ENCODE peak calls at places on chromosomes 12 and 14, in eight cellular contexts. One of them, this sample, is unnamed.

GRCh38 chr12:99954724-99955123 is 30.0 kb downstream of the ANKS1B start:
- DNase-seq in neural progenitor cell: peak
- DNase-seq in MM.1S: no peak
- DNase-seq in OCI-LY7: no peak
- DNase-seq in HCT116: no peak
- DNase-seq in GM23248: no peak
- DNase-seq in PC-3: no peak
- DNase-seq in GM23338: no peak
- DNase-seq in this sample: no peak

GRCh38 chr12:94163850-94164249 is 15.5 kb downstream of the PLXNC1 start:
- DNase-seq in neural progenitor cell: no peak
- DNase-seq in MM.1S: no peak
- DNase-seq in OCI-LY7: no peak
- DNase-seq in HCT116: no peak
- DNase-seq in GM23248: no peak
- DNase-seq in PC-3: no peak
- DNase-seq in GM23338: no peak
- DNase-seq in this sample: no peak

GRCh38 chr12:2451025-2451424 is 343.7 kb upstream of the FKBP4 start:
- DNase-seq in neural progenitor cell: no peak
- DNase-seq in MM.1S: no peak
- DNase-seq in OCI-LY7: no peak
- DNase-seq in HCT116: no peak
- DNase-seq in GM23248: peak
- DNase-seq in PC-3: no peak
- DNase-seq in GM23338: no peak
- DNase-seq in this sample: no peak

GRCh38 chr12:31234955-31235867 is 90.7 kb downstream of the SINHCAF start:
- DNase-seq in neural progenitor cell: peak
- DNase-seq in MM.1S: no peak
- DNase-seq in OCI-LY7: peak
- DNase-seq in HCT116: peak
- DNase-seq in GM23248: peak
- DNase-seq in PC-3: peak
- DNase-seq in GM23338: peak
- DNase-seq in this sample: peak

GRCh38 chr12:52423035-52423434 is 11.1 kb downstream of the KRT75 start:
- DNase-seq in neural progenitor cell: no peak
- DNase-seq in MM.1S: no peak
- DNase-seq in OCI-LY7: no peak
- DNase-seq in HCT116: no peak
- DNase-seq in GM23248: no peak
- DNase-seq in PC-3: no peak
- DNase-seq in GM23338: no peak
- DNase-seq in this sample: no peak

GRCh38 chr12:61566183-61566582 is 694.0 kb upstream of the USP15 start:
- DNase-seq in neural progenitor cell: no peak
- DNase-seq in MM.1S: no peak
- DNase-seq in OCI-LY7: no peak
- DNase-seq in HCT116: no peak
- DNase-seq in GM23248: no peak
- DNase-seq in PC-3: no peak
- DNase-seq in GM23338: peak
- DNase-seq in this sample: no peak

GRCh38 chr12:126480396-126480795 is 1415.2 kb downstream of the AACS start:
- DNase-seq in neural progenitor cell: peak
- DNase-seq in MM.1S: no peak
- DNase-seq in OCI-LY7: no peak
- DNase-seq in HCT116: no peak
- DNase-seq in GM23248: no peak
- DNase-seq in PC-3: no peak
- DNase-seq in GM23338: peak
- DNase-seq in this sample: no peak

GRCh38 chr12:9687228-9687627 is 17.7 kb downstream of the CLEC2D start:
- DNase-seq in neural progenitor cell: peak
- DNase-seq in MM.1S: no peak
- DNase-seq in OCI-LY7: no peak
- DNase-seq in HCT116: peak
- DNase-seq in GM23248: no peak
- DNase-seq in PC-3: peak
- DNase-seq in GM23338: peak
- DNase-seq in this sample: no peak

GRCh38 chr14:64880382-64881121 is 845 bp upstream of the SPTB start:
- DNase-seq in neural progenitor cell: peak
- DNase-seq in MM.1S: peak
- DNase-seq in OCI-LY7: no peak
- DNase-seq in HCT116: peak
- DNase-seq in GM23248: peak
- DNase-seq in PC-3: peak
- DNase-seq in GM23338: peak
- DNase-seq in this sample: peak

GRCh38 chr12:41476499-41476898 is 288.4 kb downstream of the PDZRN4 start:
- DNase-seq in neural progenitor cell: no peak
- DNase-seq in MM.1S: peak
- DNase-seq in OCI-LY7: no peak
- DNase-seq in HCT116: no peak
- DNase-seq in GM23248: no peak
- DNase-seq in PC-3: no peak
- DNase-seq in GM23338: no peak
- DNase-seq in this sample: no peak

GRCh38 chr12:120121766-120122293 is 5.3 kb upstream of the RAB35 start:
- DNase-seq in neural progenitor cell: no peak
- DNase-seq in MM.1S: peak
- DNase-seq in OCI-LY7: peak
- DNase-seq in HCT116: no peak
- DNase-seq in GM23248: peak
- DNase-seq in PC-3: no peak
- DNase-seq in GM23338: no peak
- DNase-seq in this sample: no peak

GRCh38 chr12:30988887-30989286 is 62.3 kb downstream of the TSPAN11 start:
- DNase-seq in neural progenitor cell: no peak
- DNase-seq in MM.1S: no peak
- DNase-seq in OCI-LY7: no peak
- DNase-seq in HCT116: no peak
- DNase-seq in GM23248: no peak
- DNase-seq in PC-3: peak
- DNase-seq in GM23338: no peak
- DNase-seq in this sample: no peak

GRCh38 chr12:124243936-124244335 is 51.0 kb upstream of the RFLNA start:
- DNase-seq in neural progenitor cell: no peak
- DNase-seq in MM.1S: no peak
- DNase-seq in OCI-LY7: no peak
- DNase-seq in HCT116: no peak
- DNase-seq in GM23248: no peak
- DNase-seq in PC-3: no peak
- DNase-seq in GM23338: no peak
- DNase-seq in this sample: no peak

GRCh38 chr12:77841467-77842054 is 10.9 kb downstream of the NAV3 start:
- DNase-seq in neural progenitor cell: no peak
- DNase-seq in MM.1S: peak
- DNase-seq in OCI-LY7: no peak
- DNase-seq in HCT116: no peak
- DNase-seq in GM23248: no peak
- DNase-seq in PC-3: peak
- DNase-seq in GM23338: no peak
- DNase-seq in this sample: no peak

GRCh38 chr14:93655078-93655750 is 133.1 kb downstream of the PRIMA1 start:
- DNase-seq in neural progenitor cell: peak
- DNase-seq in MM.1S: peak
- DNase-seq in OCI-LY7: peak
- DNase-seq in HCT116: peak
- DNase-seq in GM23248: peak
- DNase-seq in PC-3: peak
- DNase-seq in GM23338: peak
- DNase-seq in this sample: peak

GRCh38 chr12:104154286-104154685 is 16.3 kb upstream of the NFYB start:
- DNase-seq in neural progenitor cell: no peak
- DNase-seq in MM.1S: no peak
- DNase-seq in OCI-LY7: no peak
- DNase-seq in HCT116: no peak
- DNase-seq in GM23248: no peak
- DNase-seq in PC-3: no peak
- DNase-seq in GM23338: no peak
- DNase-seq in this sample: no peak

GRCh38 chr12:78279567-78279966 is 448.9 kb downstream of the NAV3 start:
- DNase-seq in neural progenitor cell: no peak
- DNase-seq in MM.1S: no peak
- DNase-seq in OCI-LY7: no peak
- DNase-seq in HCT116: no peak
- DNase-seq in GM23248: no peak
- DNase-seq in PC-3: no peak
- DNase-seq in GM23338: no peak
- DNase-seq in this sample: no peak

GRCh38 chr12:21911832-21912231 is 29.4 kb downstream of the ABCC9 start:
- DNase-seq in neural progenitor cell: no peak
- DNase-seq in MM.1S: no peak
- DNase-seq in OCI-LY7: no peak
- DNase-seq in HCT116: no peak
- DNase-seq in GM23248: no peak
- DNase-seq in PC-3: peak
- DNase-seq in GM23338: no peak
- DNase-seq in this sample: no peak

GRCh38 chr12:103800252-103800771 is 40.7 kb downstream of the NT5DC3 start:
- DNase-seq in neural progenitor cell: no peak
- DNase-seq in MM.1S: no peak
- DNase-seq in OCI-LY7: no peak
- DNase-seq in HCT116: no peak
- DNase-seq in GM23248: peak
- DNase-seq in PC-3: no peak
- DNase-seq in GM23338: no peak
- DNase-seq in this sample: peak

GRCh38 chr14:38578278-38578681 is 322.4 kb upstream of the CLEC14A start:
- DNase-seq in neural progenitor cell: peak
- DNase-seq in MM.1S: no peak
- DNase-seq in OCI-LY7: no peak
- DNase-seq in HCT116: no peak
- DNase-seq in GM23248: peak
- DNase-seq in PC-3: no peak
- DNase-seq in GM23338: no peak
- DNase-seq in this sample: no peak
- TF ChIP-seq EZH2phosphoT487 in neural progenitor cell: no peak
- TF ChIP-seq EZH2phosphoT487 in MM.1S: no peak
- TF ChIP-seq EZH2phosphoT487 in OCI-LY7: no peak
- TF ChIP-seq EZH2phosphoT487 in HCT116: no peak
- TF ChIP-seq EZH2phosphoT487 in GM23248: no peak
- TF ChIP-seq EZH2phosphoT487 in PC-3: no peak
- TF ChIP-seq EZH2phosphoT487 in GM23338: no peak
- TF ChIP-seq EZH2phosphoT487 in this sample: no peak

DNA sequence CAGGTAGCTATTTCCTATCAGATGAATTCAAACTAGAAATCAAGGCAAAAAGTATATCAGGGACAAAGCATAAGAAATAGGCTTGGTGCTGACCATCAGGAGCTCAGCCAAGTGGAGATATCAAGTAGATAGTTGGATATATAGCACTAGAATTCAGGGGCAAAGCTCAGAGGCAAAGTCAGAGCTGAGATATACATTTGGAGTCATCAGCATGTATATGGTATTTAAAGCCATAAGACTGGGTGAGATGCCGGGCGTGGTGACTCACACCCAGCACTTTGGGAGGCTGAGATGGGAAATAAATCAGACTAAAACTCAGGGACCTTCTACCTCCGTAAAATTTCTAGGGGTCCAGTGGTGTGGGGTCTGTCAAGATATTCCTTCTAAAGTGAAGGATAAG is 38.9 kb upstream of the LIMA1 start:
- DNase-seq in neural progenitor cell: no peak
- DNase-seq in MM.1S: no peak
- DNase-seq in OCI-LY7: no peak
- DNase-seq in HCT116: no peak
- DNase-seq in GM23248: no peak
- DNase-seq in PC-3: peak
- DNase-seq in GM23338: no peak
- DNase-seq in this sample: no peak
- TF ChIP-seq EZH2phosphoT487 in neural progenitor cell: no peak
- TF ChIP-seq EZH2phosphoT487 in MM.1S: no peak
- TF ChIP-seq EZH2phosphoT487 in OCI-LY7: no peak
- TF ChIP-seq EZH2phosphoT487 in HCT116: no peak
- TF ChIP-seq EZH2phosphoT487 in GM23248: no peak
- TF ChIP-seq EZH2phosphoT487 in PC-3: no peak
- TF ChIP-seq EZH2phosphoT487 in GM23338: no peak
- TF ChIP-seq EZH2phosphoT487 in this sample: no peak

GRCh38 chr14:85535916-85536834 is 6.2 kb downstream of the FLRT2 start:
- DNase-seq in neural progenitor cell: peak
- DNase-seq in MM.1S: no peak
- DNase-seq in OCI-LY7: no peak
- DNase-seq in HCT116: no peak
- DNase-seq in GM23248: peak
- DNase-seq in PC-3: peak
- DNase-seq in GM23338: peak
- DNase-seq in this sample: peak

GRCh38 chr14:85537526-85537925 is 7.6 kb downstream of the FLRT2 start:
- DNase-seq in neural progenitor cell: no peak
- DNase-seq in MM.1S: no peak
- DNase-seq in OCI-LY7: no peak
- DNase-seq in HCT116: no peak
- DNase-seq in GM23248: no peak
- DNase-seq in PC-3: no peak
- DNase-seq in GM23338: no peak
- DNase-seq in this sample: no peak

GRCh38 chr14:85536835-85537195 is 6.9 kb downstream of the FLRT2 start:
- DNase-seq in neural progenitor cell: no peak
- DNase-seq in MM.1S: no peak
- DNase-seq in OCI-LY7: no peak
- DNase-seq in HCT116: no peak
- DNase-seq in GM23248: peak
- DNase-seq in PC-3: no peak
- DNase-seq in GM23338: no peak
- DNase-seq in this sample: no peak

GRCh38 chr14:85539510-85539909 is 9.6 kb downstream of the FLRT2 start:
- DNase-seq in neural progenitor cell: no peak
- DNase-seq in MM.1S: no peak
- DNase-seq in OCI-LY7: no peak
- DNase-seq in HCT116: no peak
- DNase-seq in GM23248: no peak
- DNase-seq in PC-3: no peak
- DNase-seq in GM23338: no peak
- DNase-seq in this sample: no peak

GRCh38 chr14:85538636-85539035 is 8.7 kb downstream of the FLRT2 start:
- DNase-seq in neural progenitor cell: no peak
- DNase-seq in MM.1S: no peak
- DNase-seq in OCI-LY7: no peak
- DNase-seq in HCT116: no peak
- DNase-seq in GM23248: no peak
- DNase-seq in PC-3: no peak
- DNase-seq in GM23338: no peak
- DNase-seq in this sample: no peak
- TF ChIP-seq EZH2phosphoT487 in neural progenitor cell: no peak
- TF ChIP-seq EZH2phosphoT487 in MM.1S: no peak
- TF ChIP-seq EZH2phosphoT487 in OCI-LY7: no peak
- TF ChIP-seq EZH2phosphoT487 in HCT116: no peak
- TF ChIP-seq EZH2phosphoT487 in GM23248: no peak
- TF ChIP-seq EZH2phosphoT487 in PC-3: no peak
- TF ChIP-seq EZH2phosphoT487 in GM23338: no peak
- TF ChIP-seq EZH2phosphoT487 in this sample: no peak

DNA sequence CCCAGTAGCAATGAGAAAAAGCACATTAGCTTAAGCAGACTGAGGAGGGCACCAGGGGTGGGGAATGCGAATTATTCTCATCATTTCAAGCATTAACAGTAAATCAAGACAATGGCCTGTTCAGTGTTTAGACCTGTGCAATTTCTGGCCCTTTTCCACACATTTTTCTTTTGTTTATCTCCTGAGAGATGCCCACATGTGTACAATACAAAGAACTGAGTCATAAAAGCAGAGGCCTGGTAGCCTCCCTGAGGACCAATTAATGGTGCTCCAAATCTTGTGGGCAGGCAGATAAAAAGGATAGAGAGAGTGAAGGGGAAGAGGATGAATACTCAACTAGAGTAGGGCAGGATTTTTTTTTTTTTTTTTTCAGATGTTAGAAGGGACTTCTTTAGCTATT is 480.8 kb downstream of the RERGL start:
- DNase-seq in neural progenitor cell: no peak
- DNase-seq in MM.1S: no peak
- DNase-seq in OCI-LY7: no peak
- DNase-seq in HCT116: no peak
- DNase-seq in GM23248: no peak
- DNase-seq in PC-3: peak
- DNase-seq in GM23338: no peak
- DNase-seq in this sample: no peak
- TF ChIP-seq EZH2phosphoT487 in neural progenitor cell: no peak
- TF ChIP-seq EZH2phosphoT487 in MM.1S: no peak
- TF ChIP-seq EZH2phosphoT487 in OCI-LY7: no peak
- TF ChIP-seq EZH2phosphoT487 in HCT116: no peak
- TF ChIP-seq EZH2phosphoT487 in GM23248: no peak
- TF ChIP-seq EZH2phosphoT487 in PC-3: no peak
- TF ChIP-seq EZH2phosphoT487 in GM23338: no peak
- TF ChIP-seq EZH2phosphoT487 in this sample: no peak